ENCODE peak calls at places on chromosome 15, in six cellular contexts. V is CD4-positive, alpha-beta T cell; G is DMS 273 treated with DMSO at 0.1 percent for 48 hours; R is activated naive CD4-positive, alpha-beta T cell treated with anti-CD3 and anti-CD28 coated beads, Interleukin-2, amount 10 ng/mL, durations not matched to agents 7 days and 5 days; P is HEK293T; I is GM03348. L is an unnamed sample.
A peak's percentile ranks its signal among the peaks of the same experiment; 100 is the strongest.

GRCh38 chr15:74424901-74425528 is 8.7 kb downstream of the SEMA7A start:
- DNase-seq in R (no peak), P (no peak), V (no peak), G (no peak), I (no peak), L (no peak)

GRCh38 chr15:85504739-85505676 is 124.6 kb downstream of the AKAP13 start:
- DNase-seq in G (no peak), P (peak; percentile 29), R (peak; percentile 63), I (peak; percentile 63), V (peak; percentile 12), L (no peak)

GRCh38 chr15:47517737-47518136 is 199.6 kb upstream of the SEMA6D start:
- DNase-seq in P (no peak), G (no peak), I (no peak), V (no peak), R (no peak), L (no peak)

GRCh38 chr15:47184003-47184404 is 533.3 kb upstream of the SEMA6D start:
- DNase-seq in V (no peak), R (no peak), P (peak; percentile 26), G (peak; percentile 21), I (peak; percentile 13), L (no peak)

GRCh38 chr15:39025331-39025730 is 460.7 kb upstream of the RASGRP1 start:
- DNase-seq in I (peak; percentile 52), V (no peak), P (no peak), G (no peak), R (no peak), L (no peak)

GRCh38 chr15:50452927-50453326 is 28.7 kb downstream of the USP8 start:
- DNase-seq in I (peak; percentile 63), V (no peak), R (no peak), P (no peak), G (no peak), L (no peak)

GRCh38 chr15:58608129-58608590 is 141.3 kb downstream of the ADAM10 start:
- DNase-seq in R (no peak), I (peak; percentile 51), P (no peak), G (no peak), V (no peak), L (no peak)

GRCh38 chr15:49439678-49440375 is 16.8 kb downstream of the FGF7 start:
- DNase-seq in R (no peak), I (no peak), V (no peak), G (no peak), P (no peak), L (no peak)

GRCh38 chr15:68100194-68100593 is 46.1 kb downstream of the PIAS1 start:
- DNase-seq in P (no peak), G (no peak), V (no peak), I (no peak), R (no peak), L (no peak)

GRCh38 chr15:77826006-77826695 is 193.4 kb upstream of the LINGO1 start:
- DNase-seq in P (no peak), R (no peak), I (no peak), G (no peak), V (no peak), L (no peak)